ENCODE peak calls at places on chromosomes 6 and 20, in eight cellular contexts. One of them, this sample, is unnamed.
A peak's percentile ranks its signal among the peaks of the same experiment; 100 is the strongest.

GRCh38 chr6:160167547-160168391 is 46.2 kb downstream of the SLC22A1 start:
- DNase-seq in transverse colon: peak; percentile 32
- DNase-seq in lower lobe of right lung: no peak
- DNase-seq in CD8-positive, alpha-beta memory T cell: no peak
- DNase-seq in upper lobe of right lung: no peak
- DNase-seq in lung: no peak
- DNase-seq in uterus: no peak
- DNase-seq in PC-9: no peak
- DNase-seq in this sample: no peak

GRCh38 chr6:33427585-33428218 is 7.8 kb downstream of the SYNGAP1 start:
- DNase-seq in lung: no peak
- DNase-seq in transverse colon: peak; percentile 71
- DNase-seq in upper lobe of right lung: peak; percentile 82
- DNase-seq in CD8-positive, alpha-beta memory T cell: peak; percentile 66
- DNase-seq in PC-9: peak; percentile 42
- DNase-seq in lower lobe of right lung: peak; percentile 77
- DNase-seq in uterus: peak; percentile 61
- DNase-seq in this sample: no peak

GRCh38 chr6:16876201-16876600 is 114.9 kb upstream of the ATXN1 start:
- DNase-seq in transverse colon: no peak
- DNase-seq in uterus: no peak
- DNase-seq in CD8-positive, alpha-beta memory T cell: no peak
- DNase-seq in lower lobe of right lung: no peak
- DNase-seq in upper lobe of right lung: no peak
- DNase-seq in PC-9: no peak
- DNase-seq in lung: no peak
- DNase-seq in this sample: no peak

GRCh38 chr6:133855599-133855972 is 33.3 kb upstream of the TCF21 start:
- DNase-seq in PC-9: no peak
- DNase-seq in CD8-positive, alpha-beta memory T cell: no peak
- DNase-seq in transverse colon: no peak
- DNase-seq in uterus: no peak
- DNase-seq in lung: no peak
- DNase-seq in upper lobe of right lung: no peak
- DNase-seq in lower lobe of right lung: no peak
- DNase-seq in this sample: no peak

GRCh38 chr20:50519036-50519780 is 9.0 kb downstream of the PTPN1 start:
- DNase-seq in upper lobe of right lung: no peak
- DNase-seq in transverse colon: peak; percentile 43
- DNase-seq in lung: no peak
- DNase-seq in PC-9: no peak
- DNase-seq in CD8-positive, alpha-beta memory T cell: no peak
- DNase-seq in lower lobe of right lung: no peak
- DNase-seq in uterus: no peak
- DNase-seq in this sample: no peak

GRCh38 chr6:75278474-75279077 is 6.0 kb downstream of the TMEM30A start:
- DNase-seq in uterus: no peak
- DNase-seq in upper lobe of right lung: no peak
- DNase-seq in transverse colon: no peak
- DNase-seq in CD8-positive, alpha-beta memory T cell: no peak
- DNase-seq in PC-9: no peak
- DNase-seq in lung: no peak
- DNase-seq in lower lobe of right lung: no peak
- DNase-seq in this sample: no peak

GRCh38 chr6:146410851-146411595 is 132.6 kb upstream of the RAB32 start:
- DNase-seq in upper lobe of right lung: no peak
- DNase-seq in lung: no peak
- DNase-seq in transverse colon: no peak
- DNase-seq in PC-9: no peak
- DNase-seq in CD8-positive, alpha-beta memory T cell: no peak
- DNase-seq in uterus: no peak
- DNase-seq in lower lobe of right lung: no peak
- DNase-seq in this sample: no peak

GRCh38 chr6:109406196-109406595 is 23.9 kb upstream of the CD164 start:
- DNase-seq in transverse colon: no peak
- DNase-seq in lung: no peak
- DNase-seq in CD8-positive, alpha-beta memory T cell: no peak
- DNase-seq in PC-9: no peak
- DNase-seq in upper lobe of right lung: no peak
- DNase-seq in uterus: no peak
- DNase-seq in lower lobe of right lung: no peak
- DNase-seq in this sample: no peak

GRCh38 chr6:20991910-20992309 is 457.7 kb downstream of the CDKAL1 start:
- DNase-seq in uterus: no peak
- DNase-seq in lower lobe of right lung: no peak
- DNase-seq in transverse colon: no peak
- DNase-seq in PC-9: no peak
- DNase-seq in lung: no peak
- DNase-seq in upper lobe of right lung: no peak
- DNase-seq in CD8-positive, alpha-beta memory T cell: no peak
- DNase-seq in this sample: no peak

GRCh38 chr20:19735446-19735845 is 22.6 kb upstream of the RIN2 start:
- DNase-seq in PC-9: peak; percentile 79
- DNase-seq in lung: peak; percentile 59
- DNase-seq in upper lobe of right lung: no peak
- DNase-seq in CD8-positive, alpha-beta memory T cell: no peak
- DNase-seq in uterus: peak; percentile 58
- DNase-seq in transverse colon: peak; percentile 72
- DNase-seq in lower lobe of right lung: no peak
- DNase-seq in this sample: no peak

GRCh38 chr20:18719426-18719825 is 94.2 kb upstream of the SCP2D1 start:
- DNase-seq in CD8-positive, alpha-beta memory T cell: no peak
- DNase-seq in PC-9: no peak
- DNase-seq in upper lobe of right lung: no peak
- DNase-seq in lower lobe of right lung: no peak
- DNase-seq in uterus: no peak
- DNase-seq in lung: no peak
- DNase-seq in transverse colon: no peak
- DNase-seq in this sample: no peak

GRCh38 chr20:31661625-31662371 is 24.1 kb downstream of the COX4I2 start:
- DNase-seq in upper lobe of right lung: peak; percentile 89
- DNase-seq in PC-9: peak; percentile 73
- DNase-seq in lung: peak; percentile 79
- DNase-seq in lower lobe of right lung: peak; percentile 88
- DNase-seq in CD8-positive, alpha-beta memory T cell: peak; percentile 75
- DNase-seq in transverse colon: peak; percentile 85
- DNase-seq in uterus: peak; percentile 82
- DNase-seq in this sample: peak; percentile 73

GRCh38 chr6:154567695-154568220 is 57.3 kb upstream of the CNKSR3 start:
- DNase-seq in uterus: no peak
- DNase-seq in transverse colon: no peak
- DNase-seq in CD8-positive, alpha-beta memory T cell: no peak
- DNase-seq in PC-9: no peak
- DNase-seq in upper lobe of right lung: no peak
- DNase-seq in lung: no peak
- DNase-seq in lower lobe of right lung: no peak
- DNase-seq in this sample: no peak

GRCh38 chr20:16385462-16385861 is 187.8 kb downstream of the KIF16B start:
- DNase-seq in upper lobe of right lung: no peak
- DNase-seq in CD8-positive, alpha-beta memory T cell: no peak
- DNase-seq in uterus: no peak
- DNase-seq in lower lobe of right lung: no peak
- DNase-seq in transverse colon: no peak
- DNase-seq in PC-9: no peak
- DNase-seq in lung: no peak
- DNase-seq in this sample: no peak

GRCh38 chr20:50289581-50289980 is 99.0 kb downstream of the CEBPB start:
- DNase-seq in PC-9: no peak
- DNase-seq in upper lobe of right lung: no peak
- DNase-seq in lung: no peak
- DNase-seq in uterus: no peak
- DNase-seq in lower lobe of right lung: no peak
- DNase-seq in CD8-positive, alpha-beta memory T cell: no peak
- DNase-seq in transverse colon: no peak
- DNase-seq in this sample: no peak

GRCh38 chr6:123518441-123519190 is 118.1 kb downstream of the TRDN start:
- DNase-seq in PC-9: no peak
- DNase-seq in lower lobe of right lung: no peak
- DNase-seq in lung: no peak
- DNase-seq in CD8-positive, alpha-beta memory T cell: no peak
- DNase-seq in uterus: no peak
- DNase-seq in upper lobe of right lung: no peak
- DNase-seq in transverse colon: no peak
- DNase-seq in this sample: no peak

DNA sequence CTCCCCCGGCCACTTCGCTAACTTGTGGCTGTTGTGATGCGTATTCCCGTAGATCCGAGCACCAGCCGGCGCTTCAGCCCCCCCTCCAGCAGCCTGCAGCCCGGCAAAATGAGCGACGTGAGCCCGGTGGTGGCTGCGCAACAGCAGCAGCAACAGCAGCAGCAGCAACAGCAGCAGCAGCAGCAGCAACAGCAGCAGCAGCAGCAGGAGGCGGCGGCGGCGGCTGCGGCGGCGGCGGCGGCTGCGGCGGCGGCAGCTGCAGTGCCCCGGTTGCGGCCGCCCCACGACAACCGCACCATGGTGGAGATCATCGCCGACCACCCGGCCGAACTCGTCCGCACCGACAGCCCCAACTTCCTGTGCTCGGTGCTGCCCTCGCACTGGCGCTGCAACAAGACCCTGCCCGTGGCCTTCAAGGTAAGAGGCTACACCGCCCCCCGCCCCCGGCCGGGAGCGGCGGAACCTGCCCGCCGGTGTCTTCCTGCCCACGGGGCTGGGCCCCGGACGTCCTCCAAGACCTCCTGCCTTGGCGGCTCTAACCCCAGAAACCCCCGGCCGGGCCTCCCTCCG is 44.9 kb upstream of the SUPT3H start:
- DNase-seq in transverse colon: peak; percentile 47
- DNase-seq in lung: peak; percentile 36
- DNase-seq in PC-9: peak; percentile 40
- DNase-seq in lower lobe of right lung: peak; percentile 61
- DNase-seq in uterus: peak; percentile 39
- DNase-seq in CD8-positive, alpha-beta memory T cell: peak; percentile 62
- DNase-seq in upper lobe of right lung: no peak
- DNase-seq in this sample: peak; percentile 52
- H3K27me3 ChIP-seq in transverse colon: peaks cover 77% of the 10 kb centered on the region
- H3K27me3 ChIP-seq in lung: no peaks in the 10 kb centered on the region
- H3K27me3 ChIP-seq in PC-9: no peaks in the 10 kb centered on the region
- H3K27me3 ChIP-seq in lower lobe of right lung: peaks cover 41% of the 10 kb centered on the region
- H3K27me3 ChIP-seq in uterus: peaks cover 5% of the 10 kb centered on the region
- H3K27me3 ChIP-seq in CD8-positive, alpha-beta memory T cell: peaks cover 7% of the 10 kb centered on the region
- H3K27me3 ChIP-seq in upper lobe of right lung: peaks cover 43% of the 10 kb centered on the region
- H3K27me3 ChIP-seq in this sample: no peaks in the 10 kb centered on the region

DNA sequence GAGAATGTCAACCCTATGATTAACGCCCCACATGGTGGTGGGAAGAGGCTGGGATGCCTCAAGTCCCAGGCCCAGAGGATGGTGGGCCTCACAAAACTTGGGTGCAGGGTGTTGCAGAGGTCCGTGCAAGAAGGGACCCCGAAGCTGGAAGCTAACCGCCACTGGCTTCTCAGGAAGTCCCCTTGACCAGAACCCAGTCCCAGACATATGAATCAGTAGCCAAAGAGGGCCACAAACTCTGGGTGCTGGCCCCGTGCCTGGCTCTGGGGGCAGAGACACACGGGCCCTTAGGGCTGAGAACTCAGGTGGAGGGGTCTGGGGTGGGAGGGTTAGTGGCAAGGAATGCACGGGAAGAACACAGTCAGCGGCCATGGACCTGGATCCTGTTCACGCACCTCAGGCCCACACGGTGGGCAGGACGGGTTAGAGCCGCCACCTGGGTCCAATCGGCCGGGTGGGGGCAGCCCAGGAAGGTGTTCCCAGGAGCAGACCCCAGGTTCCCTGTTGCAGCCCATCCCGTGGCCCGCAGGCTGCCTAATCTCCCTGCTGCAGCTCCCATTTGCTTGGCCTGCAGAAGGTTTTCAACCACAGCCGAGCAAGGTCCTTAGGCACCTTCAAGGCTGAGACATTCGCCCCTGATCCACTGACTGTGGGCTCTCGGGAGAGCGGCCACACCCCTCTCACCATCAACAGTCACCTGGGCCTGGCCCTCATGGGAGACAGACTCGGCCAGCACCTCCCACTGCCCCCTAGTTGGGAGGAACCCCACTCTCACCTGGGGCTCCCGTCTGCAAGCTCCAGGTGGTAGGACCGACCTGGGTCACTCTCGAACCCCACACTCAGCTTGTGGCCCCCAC is 51.0 kb downstream of the YTHDF1 start:
- DNase-seq in lower lobe of right lung: no peak
- DNase-seq in upper lobe of right lung: no peak
- DNase-seq in uterus: no peak
- DNase-seq in PC-9: no peak
- DNase-seq in CD8-positive, alpha-beta memory T cell: no peak
- DNase-seq in transverse colon: no peak
- DNase-seq in lung: no peak
- DNase-seq in this sample: no peak
- H3K27me3 ChIP-seq in lower lobe of right lung: peaks cover 49% of the 10 kb centered on the region
- H3K27me3 ChIP-seq in upper lobe of right lung: peaks cover 25% of the 10 kb centered on the region
- H3K27me3 ChIP-seq in uterus: no peaks in the 10 kb centered on the region
- H3K27me3 ChIP-seq in PC-9: peaks cover 81% of the 10 kb centered on the region
- H3K27me3 ChIP-seq in CD8-positive, alpha-beta memory T cell: no peaks in the 10 kb centered on the region
- H3K27me3 ChIP-seq in transverse colon: peaks cover 3% of the 10 kb centered on the region
- H3K27me3 ChIP-seq in lung: no peaks in the 10 kb centered on the region
- H3K27me3 ChIP-seq in this sample: peaks cover 69% of the 10 kb centered on the region

GRCh38 chr20:41655966-41656685 is 37.9 kb upstream of the CHD6 start:
- DNase-seq in lower lobe of right lung: no peak
- DNase-seq in transverse colon: no peak
- DNase-seq in CD8-positive, alpha-beta memory T cell: no peak
- DNase-seq in upper lobe of right lung: no peak
- DNase-seq in uterus: no peak
- DNase-seq in PC-9: no peak
- DNase-seq in lung: no peak
- DNase-seq in this sample: no peak

GRCh38 chr20:41654292-41654691 is 36.1 kb upstream of the CHD6 start:
- DNase-seq in lower lobe of right lung: no peak
- DNase-seq in CD8-positive, alpha-beta memory T cell: no peak
- DNase-seq in transverse colon: no peak
- DNase-seq in lung: no peak
- DNase-seq in upper lobe of right lung: no peak
- DNase-seq in PC-9: no peak
- DNase-seq in uterus: no peak
- DNase-seq in this sample: no peak

GRCh38 chr20:41657655-41658054 is 39.5 kb upstream of the CHD6 start:
- DNase-seq in transverse colon: no peak
- DNase-seq in PC-9: no peak
- DNase-seq in lung: no peak
- DNase-seq in uterus: no peak
- DNase-seq in upper lobe of right lung: no peak
- DNase-seq in lower lobe of right lung: no peak
- DNase-seq in CD8-positive, alpha-beta memory T cell: no peak
- DNase-seq in this sample: no peak

GRCh38 chr20:41650221-41650948 is 32.2 kb upstream of the CHD6 start:
- DNase-seq in transverse colon: peak; percentile 55
- DNase-seq in CD8-positive, alpha-beta memory T cell: no peak
- DNase-seq in PC-9: peak; percentile 23
- DNase-seq in lower lobe of right lung: no peak
- DNase-seq in uterus: no peak
- DNase-seq in upper lobe of right lung: no peak
- DNase-seq in lung: no peak
- DNase-seq in this sample: no peak

GRCh38 chr20:41654884-41655283 is 36.7 kb upstream of the CHD6 start:
- DNase-seq in transverse colon: no peak
- DNase-seq in lung: no peak
- DNase-seq in upper lobe of right lung: no peak
- DNase-seq in lower lobe of right lung: no peak
- DNase-seq in PC-9: no peak
- DNase-seq in uterus: no peak
- DNase-seq in CD8-positive, alpha-beta memory T cell: no peak
- DNase-seq in this sample: no peak
- H3K27me3 ChIP-seq in transverse colon: no peaks in the 10 kb centered on the region
- H3K27me3 ChIP-seq in lung: no peaks in the 10 kb centered on the region
- H3K27me3 ChIP-seq in upper lobe of right lung: no peaks in the 10 kb centered on the region
- H3K27me3 ChIP-seq in lower lobe of right lung: peaks cover 5% of the 10 kb centered on the region
- H3K27me3 ChIP-seq in PC-9: peaks cover 11% of the 10 kb centered on the region
- H3K27me3 ChIP-seq in uterus: no peaks in the 10 kb centered on the region
- H3K27me3 ChIP-seq in CD8-positive, alpha-beta memory T cell: no peaks in the 10 kb centered on the region
- H3K27me3 ChIP-seq in this sample: no peaks in the 10 kb centered on the region

GRCh38 chr6:1608976-1609661 is 596 bp upstream of the FOXC1 start:
- DNase-seq in uterus: no peak
- DNase-seq in lower lobe of right lung: no peak
- DNase-seq in PC-9: no peak
- DNase-seq in upper lobe of right lung: no peak
- DNase-seq in transverse colon: no peak
- DNase-seq in CD8-positive, alpha-beta memory T cell: no peak
- DNase-seq in lung: no peak
- DNase-seq in this sample: no peak
- H3K27me3 ChIP-seq in uterus: peaks cover 47% of the 10 kb centered on the region
- H3K27me3 ChIP-seq in lower lobe of right lung: peaks cover 87% of the 10 kb centered on the region
- H3K27me3 ChIP-seq in PC-9: no peaks in the 10 kb centered on the region
- H3K27me3 ChIP-seq in upper lobe of right lung: peaks cover 79% of the 10 kb centered on the region
- H3K27me3 ChIP-seq in transverse colon: peaks cover 92% of the 10 kb centered on the region
- H3K27me3 ChIP-seq in CD8-positive, alpha-beta memory T cell: peaks cover 65% of the 10 kb centered on the region
- H3K27me3 ChIP-seq in lung: peaks cover 3% of the 10 kb centered on the region
- H3K27me3 ChIP-seq in this sample: peaks cover 44% of the 10 kb centered on the region

This sample was measured in MM.1S.